ENCODE peak calls at places on chromosomes 13 and 19, in five cellular contexts. U, Y, B, S and H are unnamed samples.

GRCh38 chr19:33374406-33374703 is 846 bp downstream of the CEBPG start:
- DNase-seq in U (peak), Y (peak), B (no peak), S (no peak), H (no peak)

GRCh38 chr19:14023404-14024235 is 4.3 kb upstream of the RLN3 start:
- DNase-seq in U (no peak), Y (peak), B (no peak), S (no peak), H (no peak)

GRCh38 chr19:54431255-54431838 is 16.1 kb downstream of the TTYH1 start:
- DNase-seq in U (peak), Y (no peak), B (no peak), S (peak), H (no peak)

GRCh38 chr13:35854286-35854685 is 276.9 kb downstream of the DCLK1 start:
- DNase-seq in U (no peak), Y (no peak), B (no peak), S (no peak), H (no peak)

GRCh38 chr19:34662919-34663318 is 14.0 kb downstream of the SCGB2B2 start:
- DNase-seq in U (peak), Y (peak), B (no peak), S (no peak), H (no peak)

GRCh38 chr19:55082023-55082851 is 6.6 kb downstream of the EPS8L1 start:
- DNase-seq in U (peak), Y (no peak), B (no peak), S (no peak), H (no peak)

GRCh38 chr13:67048084-67048792 is 181.9 kb downstream of the PCDH9 start:
- DNase-seq in U (no peak), Y (no peak), B (no peak), S (no peak), H (no peak)

GRCh38 chr13:94415484-94415883 is 64.0 kb downstream of the DCT start:
- DNase-seq in U (no peak), Y (no peak), B (no peak), S (peak), H (no peak)

GRCh38 chr19:13214036-13214730 is 64.0 kb downstream of the IER2 start:
- DNase-seq in U (no peak), Y (no peak), B (no peak), S (no peak), H (no peak)

GRCh38 chr19:2478756-2479555 is 3.0 kb downstream of the GADD45B start:
- DNase-seq in U (peak), Y (peak), B (peak), S (no peak), H (peak)

GRCh38 chr13:44795176-44795575 is 194.1 kb downstream of the NUFIP1 start:
- DNase-seq in U (no peak), Y (no peak), B (no peak), S (no peak), H (no peak)

GRCh38 chr19:42295831-42296525 is 6.0 kb upstream of the PRR19 start:
- DNase-seq in U (peak), Y (peak), B (peak), S (peak), H (no peak)

GRCh38 chr13:66940113-66940512 is 290.0 kb downstream of the PCDH9 start:
- DNase-seq in U (no peak), Y (no peak), B (no peak), S (no peak), H (no peak)

GRCh38 chr13:49533011-49533410 is 37.3 kb downstream of the PHF11 start:
- DNase-seq in U (no peak), Y (no peak), B (no peak), S (no peak), H (no peak)

GRCh38 chr19:32896516-32897214 is 27.1 kb upstream of the SLC7A9 start:
- DNase-seq in U (no peak), Y (no peak), B (no peak), S (no peak), H (no peak)

GRCh38 chr19:54149021-54149812 is 10.3 kb downstream of the LENG1 start:
- DNase-seq in U (no peak), Y (no peak), B (no peak), S (no peak), H (no peak)

GRCh38 chr13:32783067-32783466 is 196.8 kb downstream of the PDS5B start:
- DNase-seq in U (peak), Y (no peak), B (no peak), S (no peak), H (no peak)

GRCh38 chr13:75368167-75368566 is 113.8 kb downstream of the TBC1D4 start:
- DNase-seq in U (no peak), Y (no peak), B (no peak), S (no peak), H (no peak)

GRCh38 chr19:38671654-38672053 is 24.2 kb downstream of the ACTN4 start:
- DNase-seq in U (no peak), Y (no peak), B (no peak), S (no peak), H (no peak)

GRCh38 chr19:7101498-7102253 is 32.2 kb downstream of the ZNF557 start:
- DNase-seq in U (peak), Y (no peak), B (no peak), S (no peak), H (no peak)

GRCh38 chr13:35961002-35961401 is 170.2 kb downstream of the DCLK1 start:
- DNase-seq in U (no peak), Y (no peak), B (no peak), S (no peak), H (no peak)

GRCh38 chr19:38304866-38305429 is 897 bp downstream of the C19orf33 start:
- DNase-seq in U (no peak), Y (no peak), B (no peak), S (no peak), H (no peak)